ENCODE peak calls at places on chromosomes 6 and 20, in six cellular contexts. Z is astrocyte, S is IMR-90, G is GM23338, Y is K562, D is H9. T is an unnamed sample.

GRCh38 chr6:109204511-109204910 is 109.2 kb downstream of the CEP57L1 start:
- DNase-seq in Y (no peak), S (no peak), Z (no peak), D (no peak), G (no peak), T (no peak)

GRCh38 chr6:32968093-32968769 is at the start of gene BRD2:
- DNase-seq in D (peak; percentile 98), Z (peak; percentile 85), Y (peak; percentile 94), S (peak; percentile 95), G (peak; percentile 96), T (no peak)

GRCh38 chr6:43097098-43097489 is 21.0 kb downstream of the PTK7 start:
- DNase-seq in Z (no peak), D (no peak), Y (no peak), S (no peak), G (no peak), T (no peak)

GRCh38 chr6:25060522-25060921 is 124.8 kb upstream of the RIPOR2 start:
- DNase-seq in Z (no peak), Y (no peak), S (no peak), G (no peak), D (no peak), T (no peak)

GRCh38 chr6:139600919-139601470 is 226.5 kb upstream of the CITED2 start:
- DNase-seq in G (no peak), Z (no peak), S (no peak), Y (no peak), D (no peak), T (no peak)

GRCh38 chr6:10643214-10643641 is 51.2 kb downstream of the C6orf52 start:
- DNase-seq in G (no peak), D (no peak), Z (no peak), S (no peak), Y (no peak), T (no peak)

GRCh38 chr6:150253489-150253888 is 110.6 kb downstream of the PPP1R14C start:
- DNase-seq in S (no peak), D (no peak), Y (no peak), G (no peak), Z (no peak), T (no peak)

GRCh38 chr6:85129881-85130280 is 320.0 kb upstream of the NT5E start:
- DNase-seq in Y (no peak), G (no peak), Z (no peak), D (no peak), S (peak; percentile 3), T (no peak)

GRCh38 chr6:126444874-126445273 is 105.0 kb downstream of the CENPW start:
- DNase-seq in S (peak; percentile 23), D (no peak), G (no peak), Z (peak; percentile 29), Y (no peak), T (no peak)

GRCh38 chr20:22861990-22862389 is 173.1 kb upstream of the SSTR4 start:
- DNase-seq in S (no peak), D (no peak), Y (no peak), G (no peak), Z (no peak), T (no peak)

GRCh38 chr20:63081351-63081750 is 74.6 kb upstream of the BHLHE23 start:
- DNase-seq in Z (no peak), D (no peak), G (no peak), Y (no peak), S (no peak), T (no peak)

GRCh38 chr6:29071831-29072723 is 15.0 kb downstream of the OR2B3 start:
- DNase-seq in S (no peak), D (peak; percentile 78), G (peak; percentile 89), Y (peak; percentile 63), Z (no peak), T (no peak)

GRCh38 chr6:24006246-24006645 is 119.8 kb upstream of the NRSN1 start:
- DNase-seq in D (no peak), S (no peak), Y (no peak), G (no peak), Z (no peak), T (no peak)

GRCh38 chr6:9523462-9523861 is 891.4 kb downstream of the TFAP2A start:
- DNase-seq in D (no peak), S (peak; percentile 96), Z (peak; percentile 92), G (no peak), Y (no peak), T (no peak)

GRCh38 chr20:57620274-57620990 is at the start of gene ZBP1:
- DNase-seq in Z (no peak), G (no peak), Y (no peak), D (no peak), S (no peak), T (no peak)

GRCh38 chr6:43629104-43629504 is at the start of gene GTPBP2:
- DNase-seq in D (peak; percentile 99), Y (peak; percentile 95), G (peak; percentile 100), Z (peak; percentile 96), S (peak; percentile 99), T (peak; percentile 95)

GRCh38 chr20:50338479-50339195 is 148.0 kb downstream of the CEBPB start:
- DNase-seq in G (peak; percentile 73), Z (peak; percentile 59), Y (peak; percentile 60), S (peak; percentile 23), D (peak; percentile 58), T (no peak)

GRCh38 chr6:41723178-41723935 is 12.1 kb downstream of the TFEB start:
- DNase-seq in Z (peak; percentile 82), Y (peak; percentile 48), G (peak; percentile 65), D (peak; percentile 53), S (peak; percentile 91), T (no peak)

GRCh38 chr6:81863123-81863522 is 110.6 kb upstream of the TENT5A start:
- DNase-seq in Z (no peak), D (no peak), S (no peak), G (peak; percentile 42), Y (no peak), T (no peak)

DNA sequence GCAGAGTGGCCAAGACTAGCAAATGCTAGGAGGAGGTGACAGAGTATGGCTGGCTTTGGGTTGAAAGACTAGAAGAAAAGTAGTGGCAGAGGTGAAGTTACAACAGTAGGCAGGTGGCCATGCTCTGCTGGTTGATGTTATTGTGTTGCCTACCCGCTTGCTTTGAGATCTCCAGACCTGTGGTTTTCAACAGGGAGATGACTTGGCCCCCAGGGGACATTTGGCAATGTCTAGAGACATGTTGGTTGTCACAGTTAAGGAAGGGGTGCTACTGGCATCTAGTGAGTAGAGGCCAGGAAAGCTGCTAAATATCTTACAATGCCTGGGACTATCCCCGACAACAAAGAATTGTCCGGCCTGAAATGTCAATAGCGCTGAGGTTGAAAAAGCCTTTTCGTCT is 204.1 kb downstream of the ZNF217 start:
- DNase-seq in S (no peak), Y (no peak), D (no peak), G (no peak), Z (no peak), T (no peak)
- TF ChIP-seq CTCF in S (no peak), Y (no peak), D (no peak), G (no peak), Z (no peak), T (no peak)

DNA sequence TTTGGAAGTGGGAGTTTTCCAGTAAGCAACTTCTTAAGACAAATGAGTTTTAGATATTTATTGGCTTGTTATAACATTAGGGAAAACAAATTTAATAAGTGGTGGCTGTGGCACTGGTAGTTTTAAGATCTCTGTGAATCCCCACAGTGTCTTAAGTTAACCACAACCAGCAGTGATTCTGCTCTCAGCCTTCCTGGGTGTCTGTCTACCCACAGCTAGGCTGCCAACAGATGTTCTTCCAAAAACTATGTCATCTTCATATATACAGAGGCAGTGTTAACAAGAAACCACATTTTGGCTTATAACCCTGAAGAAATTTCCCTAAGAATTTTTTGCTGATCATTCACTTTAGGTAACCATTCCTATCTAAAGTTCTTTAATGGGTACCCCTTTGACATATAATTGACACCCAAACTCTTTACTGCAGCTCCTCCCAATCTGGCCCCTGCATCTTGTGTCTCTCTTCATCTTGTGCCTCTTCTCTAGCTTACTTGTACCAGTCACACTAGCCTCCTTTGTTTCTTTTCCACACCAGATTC is 52.7 kb downstream of the TOP1 start:
- DNase-seq in D (no peak), G (no peak), Z (peak; percentile 51), Y (no peak), S (peak; percentile 82), T (no peak)
- H3K4me2 ChIP-seq in D (no peak overlapping the region), G (no peak overlapping the region), Z (no peak overlapping the region), Y (no peak overlapping the region), S (no peak overlapping the region), T (no peak overlapping the region)

GRCh38 chr20:46030290-46031013 is 1.4 kb downstream of the SLC12A5 start:
- DNase-seq in S (no peak), Z (no peak), Y (no peak), D (no peak), G (no peak), T (no peak)

GRCh38 chr20:46031014-46031569 is 2.1 kb downstream of the SLC12A5 start:
- DNase-seq in D (no peak), G (no peak), Y (no peak), S (no peak), Z (no peak), T (no peak)

GRCh38 chr20:46034039-46034438 is 5.0 kb downstream of the SLC12A5 start:
- DNase-seq in G (no peak), Z (no peak), S (no peak), D (no peak), Y (no peak), T (no peak)

GRCh38 chr20:46028772-46029371 is at the start of gene SLC12A5:
- DNase-seq in D (no peak), Z (no peak), S (no peak), Y (no peak), G (no peak), T (no peak)

GRCh38 chr20:46031701-46032254 is 2.8 kb downstream of the SLC12A5 start:
- DNase-seq in D (peak; percentile 61), Y (no peak), S (no peak), Z (no peak), G (peak; percentile 91), T (no peak)
- H3K27me3 ChIP-seq in D (peaks cover 70% of the 10 kb centered on the region), Y (peaks cover 12% of the 10 kb centered on the region), S (peaks cover 55% of the 10 kb centered on the region), Z (peaks cover 61% of the 10 kb centered on the region), G (peaks cover 93% of the 10 kb centered on the region), T (peaks cover 66% of the 10 kb centered on the region)

GRCh38 chr6:160837146-160837545 is 135.1 kb downstream of the PLG start:
- DNase-seq in Y (no peak), Z (no peak), D (peak; percentile 30), G (peak; percentile 6), S (no peak), T (no peak)
- TF ChIP-seq CTCF in Y (no peak), Z (no peak), D (no peak), G (no peak), S (no peak), T (no peak)